ENCODE peak calls at places on chromosomes 11 and 22, in five cellular contexts. Y is suprapubic skin, F is spleen, A is esophagus squamous epithelium, J is astrocyte. D is an unnamed sample. For H3K4me1, the result is how much of the 10 kb centered on the place peaks cover.

GRCh38 chr11:75492181-75492820 is 33.4 kb downstream of the GDPD5 start:
- DNase-seq in Y (no peak), F (peak), A (no peak), J (no peak), D (no peak)

GRCh38 chr11:26830757-26831156 is 108.9 kb upstream of the SLC5A12 start:
- DNase-seq in Y (no peak), F (no peak), A (no peak), J (no peak), D (no peak)

GRCh38 chr22:44505796-44506354 is 7.8 kb upstream of the RTL6 start:
- DNase-seq in Y (no peak), F (no peak), A (no peak), J (no peak), D (no peak)

GRCh38 chr11:86906198-86906597 is 49.0 kb downstream of the FZD4 start:
- DNase-seq in Y (no peak), F (no peak), A (no peak), J (no peak), D (no peak)

GRCh38 chr11:45333506-45333971 is 47.4 kb upstream of the SYT13 start:
- DNase-seq in Y (no peak), F (no peak), A (no peak), J (peak), D (peak)

GRCh38 chr11:35305670-35306382 is 113.5 kb downstream of the SLC1A2 start:
- DNase-seq in Y (no peak), F (no peak), A (no peak), J (no peak), D (no peak)

GRCh38 chr22:39631381-39631780 is 60.8 kb downstream of the CACNA1I start:
- DNase-seq in Y (no peak), F (no peak), A (no peak), J (no peak), D (no peak)

GRCh38 chr22:28882545-28882877 is 861 bp upstream of the ZNRF3 start:
- DNase-seq in Y (no peak), F (no peak), A (no peak), J (no peak), D (no peak)

GRCh38 chr11:92391866-92392265 is 167.2 kb downstream of the FAT3 start:
- DNase-seq in Y (no peak), F (no peak), A (no peak), J (no peak), D (no peak)

GRCh38 chr11:83671295-83671694 is 385.1 kb upstream of the CCDC90B start:
- DNase-seq in Y (no peak), F (no peak), A (no peak), J (no peak), D (no peak)
- TF ChIP-seq CTCF in Y (no peak), F (no peak), A (no peak), J (no peak), D (no peak)

GRCh38 chr22:23233084-23233501 is 52.8 kb downstream of the BCR start:
- DNase-seq in Y (no peak), F (no peak), A (no peak), J (peak), D (peak)
- H3K4me1 ChIP-seq in Y (under half), F (under half), A (half or more), J (under half), D (half or more)

GRCh38 chr11:16630651-16631050 is 107.8 kb upstream of the C11orf58 start:
- DNase-seq in Y (no peak), F (no peak), A (no peak), J (no peak), D (no peak)

GRCh38 chr11:16632295-16633200 is 105.9 kb upstream of the C11orf58 start:
- DNase-seq in Y (no peak), F (no peak), A (no peak), J (no peak), D (no peak)
- TF ChIP-seq CTCF in Y (no peak), F (no peak), A (no peak), J (peak), D (peak)

GRCh38 chr11:18700375-18700774 is 1.8 kb downstream of the TMEM86A start:
- DNase-seq in Y (no peak), F (no peak), A (no peak), J (no peak), D (no peak)

GRCh38 chr11:18701614-18702216 is 3.1 kb downstream of the TMEM86A start:
- DNase-seq in Y (no peak), F (no peak), A (no peak), J (no peak), D (no peak)

GRCh38 chr11:18699269-18699596 is 654 bp downstream of the TMEM86A start:
- DNase-seq in Y (no peak), F (no peak), A (no peak), J (no peak), D (no peak)

GRCh38 chr11:18699848-18700261 is 1.3 kb downstream of the TMEM86A start:
- DNase-seq in Y (no peak), F (no peak), A (no peak), J (no peak), D (peak)

DNA sequence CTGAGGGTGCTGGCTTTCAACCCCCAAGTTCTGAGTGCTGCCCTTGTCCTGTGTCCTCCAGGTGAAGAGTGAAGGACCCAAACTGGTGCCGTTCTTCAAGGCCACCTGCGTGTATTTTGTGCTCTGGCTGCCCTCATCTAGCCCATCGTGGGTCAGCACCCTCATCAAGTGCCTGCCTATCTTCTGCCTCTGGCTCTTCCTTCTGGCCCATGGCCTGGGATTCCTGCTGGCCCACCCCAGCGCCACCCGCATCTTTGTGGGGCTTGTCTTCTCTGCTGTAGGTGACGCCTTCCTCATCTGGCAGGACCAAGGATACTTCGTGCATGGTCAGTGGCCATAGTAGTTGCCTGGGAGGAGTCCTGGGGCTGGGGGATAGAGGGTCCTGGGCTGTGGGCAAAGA is 2.3 kb downstream of the TMEM86A start:
- DNase-seq in Y (no peak), F (no peak), A (no peak), J (no peak), D (no peak)
- H3K4me1 ChIP-seq in Y (under half), F (under half), A (under half), J (under half), D (half or more)

GRCh38 chr11:123299721-123300120 is 104.7 kb upstream of the CLMP start:
- DNase-seq in Y (no peak), F (no peak), A (no peak), J (no peak), D (peak)

GRCh38 chr11:123298488-123299447 is 103.7 kb upstream of the CLMP start:
- DNase-seq in Y (no peak), F (no peak), A (no peak), J (no peak), D (no peak)

GRCh38 chr11:123301696-123302400 is 106.8 kb upstream of the CLMP start:
- DNase-seq in Y (peak), F (peak), A (no peak), J (no peak), D (peak)

GRCh38 chr11:123302751-123303195 is 107.7 kb upstream of the CLMP start:
- DNase-seq in Y (no peak), F (no peak), A (no peak), J (peak), D (no peak)

DNA sequence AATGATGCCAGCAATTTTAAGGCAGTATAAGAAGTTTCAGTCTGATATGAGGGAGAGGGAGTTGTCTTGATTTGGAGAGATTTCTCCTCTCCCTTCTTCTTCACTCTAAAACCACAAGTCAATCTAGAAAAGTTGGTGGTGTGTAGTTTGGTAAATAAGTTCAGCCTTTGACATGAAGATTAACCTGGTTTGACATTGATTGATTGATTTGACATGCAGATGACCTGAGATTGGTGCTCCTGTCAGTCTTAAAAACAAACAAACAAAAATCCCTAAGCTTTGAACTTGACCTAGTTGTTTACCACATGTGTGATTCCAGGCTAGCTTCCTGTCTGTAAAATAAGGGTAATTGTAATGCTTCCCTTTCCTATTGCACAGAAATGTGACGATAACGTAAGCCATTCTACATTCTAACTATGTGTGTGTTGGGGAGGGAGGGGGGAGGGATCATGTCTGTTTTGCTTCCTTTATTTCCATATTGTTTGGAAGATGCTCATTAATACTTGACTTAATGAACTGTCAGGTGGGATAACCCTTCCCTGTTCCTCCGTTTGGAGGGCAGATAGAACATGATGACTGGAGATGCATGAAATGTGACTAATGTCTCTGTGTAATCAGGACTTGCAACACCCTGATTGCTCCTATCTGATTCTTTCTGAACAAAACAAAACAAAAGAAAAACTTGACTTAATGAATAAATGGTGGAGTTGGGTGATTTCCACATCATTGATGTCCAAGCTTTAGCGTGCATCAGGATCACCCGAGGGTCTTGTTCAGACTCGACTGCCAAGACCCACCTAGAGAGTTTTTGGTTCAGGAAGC is 106.0 kb upstream of the CLMP start:
- DNase-seq in Y (no peak), F (no peak), A (no peak), J (peak), D (no peak)
- TF ChIP-seq CTCF in Y (no peak), F (no peak), A (no peak), J (no peak), D (no peak)

GRCh38 chr11:110251837-110252236 is 44.6 kb downstream of the RDX start:
- DNase-seq in Y (no peak), F (no peak), A (no peak), J (peak), D (no peak)
- H3K4me1 ChIP-seq in Y (under half), F (under half), A (under half), J (under half), D (under half)

GRCh38 chr11:85809191-85809590 is 1.8 kb downstream of the SYTL2 start:
- DNase-seq in Y (no peak), F (no peak), A (no peak), J (no peak), D (no peak)

GRCh38 chr11:85810521-85810870 is 445 bp downstream of the SYTL2 start:
- DNase-seq in Y (no peak), F (no peak), A (no peak), J (no peak), D (no peak)

GRCh38 chr11:85809881-85810280 is 1.1 kb downstream of the SYTL2 start:
- DNase-seq in Y (no peak), F (no peak), A (no peak), J (no peak), D (no peak)

GRCh38 chr11:85811624-85812023 is 683 bp upstream of the SYTL2 start:
- DNase-seq in Y (no peak), F (no peak), A (no peak), J (no peak), D (no peak)

GRCh38 chr11:85810871-85811611 is at the start of gene SYTL2:
- DNase-seq in Y (peak), F (peak), A (no peak), J (peak), D (peak)
- TF ChIP-seq CTCF in Y (no peak), F (no peak), A (no peak), J (no peak), D (peak)

GRCh38 chr11:65641233-65642013 is 3.5 kb downstream of the SIPA1 start:
- DNase-seq in Y (no peak), F (peak), A (no peak), J (no peak), D (no peak)
- H3K4me1 ChIP-seq in Y (under half), F (half or more), A (half or more), J (under half), D (half or more)

DNA sequence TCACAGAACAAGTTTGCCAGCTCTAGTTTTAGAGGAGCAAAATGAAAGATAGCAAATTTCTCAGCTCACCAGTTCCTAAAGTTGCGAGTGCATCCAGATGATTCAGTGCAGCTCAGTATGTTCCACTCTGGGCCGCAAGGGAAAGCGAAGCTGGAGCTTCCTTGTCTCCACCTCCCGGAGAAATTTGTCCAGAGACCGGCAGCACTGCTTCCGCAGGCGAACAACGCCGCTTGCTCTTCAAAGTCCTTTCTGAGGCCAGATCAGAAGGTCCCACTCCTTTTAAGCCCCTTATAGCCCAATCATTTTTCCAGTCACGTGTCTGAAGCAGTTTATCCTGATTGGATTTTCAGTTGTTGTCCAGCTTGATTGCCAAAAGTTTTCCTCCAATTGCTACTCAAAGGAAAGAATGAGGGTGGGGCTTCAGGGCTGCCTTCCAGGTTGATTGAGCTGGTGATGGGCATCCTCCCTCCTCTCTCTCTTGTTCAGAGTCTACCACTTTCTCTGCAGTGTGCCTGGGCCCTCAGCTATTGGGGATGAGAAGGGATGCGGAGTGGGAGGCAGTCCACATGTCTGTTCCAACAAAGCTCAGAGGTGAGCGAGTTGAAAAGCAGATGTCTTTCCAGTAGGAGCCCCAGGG is at the start of gene ZNF280A:
- DNase-seq in Y (no peak), F (no peak), A (no peak), J (no peak), D (no peak)
- TF ChIP-seq CTCF in Y (no peak), F (no peak), A (no peak), J (no peak), D (no peak)

D was measured in left ventricle myocardium inferior.